ENCODE peak calls at places on chromosome 9, in ten cellular contexts. I is hepatocyte; Z is fibroblast of lung; Q is heart right ventricle; S is esophagus muscularis mucosa; X is neuronal stem cell; F is dorsolateral prefrontal cortex; H is effector memory CD4-positive, alpha-beta T cell; A is cardiac muscle cell; J is mesenchymal stem cell. T is an unnamed sample.

GRCh38 chr9:131319486-131319885 is 30.0 kb downstream of the PLPP7 start:
- DNase-seq in I (no peak), Z (no peak), Q (no peak), S (no peak), X (no peak), F (no peak), H (no peak), A (no peak), J (no peak), T (peak)

GRCh38 chr9:94644543-94644942 is 5.2 kb upstream of the FBP1 start:
- DNase-seq in I (no peak), Z (no peak), Q (peak), S (no peak), X (no peak), F (no peak), H (no peak), A (peak), J (no peak), T (no peak)

GRCh38 chr9:134605351-134605968 is 36.1 kb upstream of the COL5A1 start:
- DNase-seq in I (peak), Z (no peak), Q (peak), S (peak), X (no peak), F (no peak), H (no peak), A (no peak), J (no peak), T (no peak)

GRCh38 chr9:87213948-87214347 is 266.6 kb upstream of the GAS1 start:
- DNase-seq in I (no peak), Z (no peak), Q (no peak), S (peak), X (no peak), F (no peak), H (no peak), A (no peak), J (peak), T (no peak)

GRCh38 chr9:136865768-136866103 is 372 bp downstream of the EDF1 start:
- DNase-seq in I (peak), Z (no peak), Q (no peak), S (no peak), X (no peak), F (no peak), H (no peak), A (no peak), J (no peak), T (no peak)

GRCh38 chr9:37421914-37422288 is 595 bp upstream of the GRHPR start:
- DNase-seq in I (no peak), Z (no peak), Q (peak), S (no peak), X (no peak), F (peak), H (no peak), A (no peak), J (no peak), T (no peak)

GRCh38 chr9:137630684-137631083 is 11.9 kb downstream of the EHMT1 start:
- DNase-seq in I (no peak), Z (no peak), Q (no peak), S (no peak), X (no peak), F (no peak), H (no peak), A (no peak), J (peak), T (no peak)

GRCh38 chr9:133059623-133060022 is 2.2 kb upstream of the CEL start:
- DNase-seq in I (no peak), Z (no peak), Q (no peak), S (no peak), X (no peak), F (no peak), H (no peak), A (no peak), J (no peak), T (no peak)

GRCh38 chr9:121917375-121918335 is 175.5 kb downstream of the TTLL11 start:
- DNase-seq in I (no peak), Z (no peak), Q (no peak), S (no peak), X (no peak), F (no peak), H (no peak), A (no peak), J (no peak), T (no peak)

GRCh38 chr9:104780796-104781395 is 17.0 kb downstream of the NIPSNAP3B start:
- DNase-seq in I (no peak), Z (peak), Q (no peak), S (no peak), X (no peak), F (no peak), H (no peak), A (no peak), J (peak), T (no peak)

GRCh38 chr9:26744362-26744965 is 148.1 kb downstream of the CAAP1 start:
- DNase-seq in I (peak), Z (peak), Q (no peak), S (no peak), X (no peak), F (no peak), H (no peak), A (peak), J (peak), T (no peak)

GRCh38 chr9:96487949-96488348 is 38.0 kb downstream of the HABP4 start:
- DNase-seq in I (no peak), Z (peak), Q (peak), S (no peak), X (no peak), F (no peak), H (no peak), A (no peak), J (no peak), T (no peak)

GRCh38 chr9:111661150-111661801 is at the start of gene GNG10:
- DNase-seq in I (peak), Z (peak), Q (peak), S (no peak), X (peak), F (peak), H (peak), A (peak), J (peak), T (peak)

GRCh38 chr9:108837530-108837929 is 18.3 kb downstream of the ACTL7B start:
- DNase-seq in I (no peak), Z (no peak), Q (no peak), S (no peak), X (no peak), F (no peak), H (no peak), A (no peak), J (no peak), T (peak)

GRCh38 chr9:15606667-15607472 is 54.0 kb downstream of the CCDC171 start:
- DNase-seq in I (peak), Z (peak), Q (peak), S (no peak), X (peak), F (no peak), H (no peak), A (peak), J (peak), T (no peak)

GRCh38 chr9:14301006-14301405 is 12.9 kb downstream of the NFIB start:
- DNase-seq in I (no peak), Z (no peak), Q (no peak), S (no peak), X (no peak), F (no peak), H (no peak), A (no peak), J (no peak), T (no peak)
- H3K27ac ChIP-seq in I (no peak), Z (no peak), Q (no peak), S (no peak), X (no peak), F (peak), H (no peak), A (no peak), J (no peak), T (no peak)

DNA sequence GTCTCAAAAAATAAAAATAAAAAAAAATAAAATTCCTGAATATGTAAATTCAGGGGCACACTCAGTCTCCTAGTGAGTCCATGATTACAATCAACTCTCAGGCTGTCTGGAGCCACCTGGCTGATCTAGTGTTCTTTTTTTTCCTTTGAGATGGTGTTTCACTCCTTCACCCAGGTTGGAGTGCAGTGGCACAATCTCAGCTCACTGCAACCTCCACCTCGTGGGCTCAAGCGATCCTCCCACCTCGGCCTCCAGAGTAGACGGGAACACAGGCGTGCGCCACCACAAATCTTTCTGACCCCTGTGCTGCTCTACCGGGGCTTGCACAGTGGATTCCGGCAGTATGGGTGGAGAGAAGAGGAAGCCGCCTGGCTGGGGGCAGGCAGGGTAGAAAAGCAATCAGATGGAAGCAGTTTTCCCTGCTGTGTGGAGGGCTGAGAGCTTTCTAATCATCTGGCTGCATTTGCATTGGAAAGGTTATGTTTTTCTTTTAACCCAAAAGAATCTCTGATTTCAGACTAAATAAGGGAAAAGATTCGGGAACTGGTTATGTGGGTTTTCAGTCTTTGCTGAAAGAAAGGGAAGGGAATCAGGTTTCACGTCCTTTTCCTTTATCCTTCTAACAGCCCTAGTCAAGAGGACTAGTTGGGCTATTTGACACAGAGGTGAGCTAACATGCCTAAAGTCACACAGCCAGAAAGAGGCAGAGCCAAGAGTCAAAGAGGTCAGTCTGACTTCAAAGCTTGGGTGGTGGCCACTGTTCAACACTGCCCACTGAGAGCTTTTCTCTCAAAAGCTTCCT is 26.3 kb upstream of the CORO2A start:
- DNase-seq in I (no peak), Z (peak), Q (no peak), S (no peak), X (no peak), F (no peak), H (no peak), A (no peak), J (no peak), T (no peak)
- H3K27ac ChIP-seq in I (peak), Z (no peak), Q (no peak), S (no peak), X (peak), F (no peak), H (no peak), A (no peak), J (peak), T (no peak)

DNA sequence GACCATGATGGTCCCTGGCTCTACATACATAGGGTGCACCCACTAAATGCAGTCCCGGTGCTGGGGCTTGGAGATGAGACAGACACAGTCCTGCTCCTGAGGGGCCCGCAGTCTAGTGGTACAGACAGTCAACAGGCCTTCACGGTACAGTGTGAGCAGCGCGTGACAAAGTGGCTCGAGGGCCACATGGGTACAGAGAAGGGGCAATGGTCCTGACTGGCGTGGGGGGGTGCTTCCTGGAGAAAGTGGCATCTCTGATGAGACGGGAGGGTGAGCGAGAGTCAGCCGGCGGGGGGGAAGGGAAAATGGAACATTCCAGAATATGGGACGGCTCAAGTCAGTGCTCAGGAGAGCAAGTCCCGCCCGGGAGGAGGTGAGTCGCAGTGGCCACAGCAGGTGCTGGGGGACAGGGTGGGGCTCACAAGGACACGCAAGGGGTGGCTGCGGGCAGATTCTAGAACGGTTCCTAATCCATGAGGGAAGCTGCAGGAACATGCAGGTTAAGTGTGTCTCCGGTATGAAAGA is 38.0 kb downstream of the WHRN start:
- DNase-seq in I (no peak), Z (no peak), Q (no peak), S (no peak), X (no peak), F (no peak), H (no peak), A (no peak), J (no peak), T (no peak)
- H3K27ac ChIP-seq in I (no peak), Z (no peak), Q (no peak), S (no peak), X (no peak), F (no peak), H (no peak), A (no peak), J (no peak), T (no peak)

GRCh38 chr9:124885551-124885950 is 23.6 kb downstream of the ARPC5L start:
- DNase-seq in I (no peak), Z (no peak), Q (no peak), S (no peak), X (no peak), F (no peak), H (no peak), A (no peak), J (no peak), T (no peak)

GRCh38 chr9:124887832-124888231 is 25.9 kb downstream of the ARPC5L start:
- DNase-seq in I (no peak), Z (no peak), Q (no peak), S (no peak), X (no peak), F (no peak), H (no peak), A (no peak), J (no peak), T (no peak)

GRCh38 chr9:124889006-124889405 is 27.1 kb downstream of the ARPC5L start:
- DNase-seq in I (no peak), Z (no peak), Q (no peak), S (no peak), X (no peak), F (no peak), H (no peak), A (no peak), J (no peak), T (no peak)

GRCh38 chr9:124886461-124886860 is 24.5 kb downstream of the ARPC5L start:
- DNase-seq in I (no peak), Z (no peak), Q (no peak), S (no peak), X (no peak), F (no peak), H (no peak), A (no peak), J (no peak), T (no peak)

GRCh38 chr9:124886866-124887492 is 25.0 kb downstream of the ARPC5L start:
- DNase-seq in I (no peak), Z (no peak), Q (no peak), S (no peak), X (no peak), F (no peak), H (no peak), A (no peak), J (no peak), T (no peak)
- H3K27ac ChIP-seq in I (no peak), Z (no peak), Q (no peak), S (no peak), X (no peak), F (no peak), H (no peak), A (no peak), J (no peak), T (no peak)

DNA sequence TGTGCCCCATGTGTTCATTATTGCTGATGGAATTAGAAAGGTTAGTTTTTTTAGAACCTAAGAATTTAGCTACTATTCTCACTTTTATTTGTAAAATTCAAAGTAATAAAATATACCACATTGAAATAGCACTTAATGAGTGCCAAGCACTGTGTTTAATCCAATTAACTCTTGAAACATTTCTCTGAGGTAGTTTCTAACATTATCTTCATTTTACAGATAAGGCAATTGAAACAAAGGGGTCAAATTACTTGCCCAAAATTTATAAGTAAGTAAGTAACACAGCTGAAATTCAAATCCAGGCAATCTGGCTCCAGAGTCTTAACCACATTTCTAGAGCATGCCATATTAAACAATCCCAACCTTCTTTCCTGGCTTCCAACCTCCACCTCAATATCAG is 84.2 kb downstream of the MLLT3 start:
- DNase-seq in I (no peak), Z (no peak), Q (no peak), S (no peak), X (no peak), F (no peak), H (no peak), A (no peak), J (no peak), T (no peak)
- H3K27ac ChIP-seq in I (no peak), Z (no peak), Q (no peak), S (no peak), X (no peak), F (no peak), H (no peak), A (no peak), J (no peak), T (no peak)

DNA sequence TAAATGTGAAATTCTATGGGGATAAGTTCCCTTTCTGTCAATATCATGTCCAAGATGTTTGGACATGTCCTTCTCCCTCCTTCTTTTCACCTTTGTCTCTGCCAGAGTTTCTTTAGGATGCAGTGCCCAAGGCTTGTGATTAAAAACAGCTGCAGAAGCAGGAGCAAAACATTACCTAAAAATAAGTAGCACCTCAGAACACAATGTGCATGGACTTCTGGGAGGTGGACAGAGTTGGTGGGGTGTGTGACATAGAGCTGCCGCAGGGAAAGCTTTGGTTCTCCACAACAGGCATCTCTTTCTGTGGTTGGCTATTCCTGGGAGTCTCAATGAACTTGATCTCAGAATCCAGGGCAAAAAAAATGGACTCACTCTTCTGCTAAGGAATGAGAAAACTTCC is 97.0 kb downstream of the SEC61B start:
- DNase-seq in I (no peak), Z (no peak), Q (no peak), S (peak), X (no peak), F (no peak), H (no peak), A (no peak), J (no peak), T (no peak)
- H3K27ac ChIP-seq in I (no peak), Z (no peak), Q (no peak), S (no peak), X (no peak), F (no peak), H (no peak), A (no peak), J (no peak), T (no peak)

GRCh38 chr9:75445122-75445521 is 356.8 kb downstream of the OSTF1 start:
- DNase-seq in I (no peak), Z (no peak), Q (no peak), S (peak), X (no peak), F (no peak), H (no peak), A (no peak), J (no peak), T (no peak)

GRCh38 chr9:75451045-75451444 is 362.7 kb downstream of the OSTF1 start:
- DNase-seq in I (no peak), Z (no peak), Q (no peak), S (no peak), X (no peak), F (no peak), H (no peak), A (no peak), J (no peak), T (no peak)

GRCh38 chr9:75448955-75449354 is 360.6 kb downstream of the OSTF1 start:
- DNase-seq in I (no peak), Z (no peak), Q (no peak), S (no peak), X (no peak), F (no peak), H (no peak), A (no peak), J (no peak), T (no peak)

GRCh38 chr9:75447281-75447680 is 359.0 kb downstream of the OSTF1 start:
- DNase-seq in I (no peak), Z (no peak), Q (no peak), S (peak), X (no peak), F (no peak), H (no peak), A (no peak), J (no peak), T (no peak)

DNA sequence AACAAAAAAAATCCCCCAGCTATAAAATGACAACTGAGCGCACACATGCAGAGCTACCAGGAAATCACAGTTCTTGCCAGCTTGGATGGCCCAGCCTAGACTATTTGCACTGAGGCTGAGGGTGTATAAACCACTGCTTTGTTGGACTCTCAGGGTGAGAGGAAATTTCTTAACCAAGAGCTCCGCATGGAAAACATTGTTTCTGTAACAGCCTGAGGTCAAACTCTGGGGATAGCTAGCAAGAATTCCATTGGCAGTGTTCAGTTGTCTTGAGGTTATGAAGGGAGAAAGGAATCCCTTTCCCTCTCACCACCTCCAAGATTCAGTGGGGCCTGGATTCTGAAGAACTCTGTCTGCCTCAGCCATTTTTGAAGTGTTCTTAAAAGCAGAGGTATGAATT is 360.0 kb downstream of the OSTF1 start:
- DNase-seq in I (no peak), Z (no peak), Q (no peak), S (no peak), X (no peak), F (no peak), H (no peak), A (no peak), J (no peak), T (no peak)
- H3K27ac ChIP-seq in I (no peak), Z (no peak), Q (peak), S (peak), X (no peak), F (no peak), H (no peak), A (no peak), J (no peak), T (no peak)

GRCh38 chr9:5453673-5454072 is 3.3 kb downstream of the CD274 start:
- DNase-seq in I (no peak), Z (no peak), Q (no peak), S (no peak), X (no peak), F (no peak), H (no peak), A (no peak), J (peak), T (no peak)
- H3K27ac ChIP-seq in I (no peak), Z (no peak), Q (peak), S (no peak), X (no peak), F (no peak), H (no peak), A (no peak), J (no peak), T (no peak)

GRCh38 chr9:129400971-129401622 is 219.8 kb downstream of the C9orf50 start:
- DNase-seq in I (no peak), Z (no peak), Q (no peak), S (no peak), X (no peak), F (no peak), H (no peak), A (no peak), J (no peak), T (no peak)
- H3K27ac ChIP-seq in I (no peak), Z (no peak), Q (peak), S (peak), X (no peak), F (peak), H (no peak), A (peak), J (no peak), T (peak)

T was measured in WERI-Rb-1.